ENCODE peak calls at places on chromosomes 16 and 17, in six cellular contexts. Q, Y, O, G, J and V are unnamed samples.

GRCh38 chr16:3087243-3087791 is 11.8 kb downstream of the ZSCAN10 start:
- DNase-seq in Q (no peak), J (peak; percentile 57), G (no peak), Y (no peak), O (no peak), V (no peak)

GRCh38 chr16:59210955-59211541 is 476.9 kb upstream of the GOT2 start:
- DNase-seq in Q (no peak), O (no peak), G (peak; percentile 79), Y (no peak), J (peak; percentile 81), V (peak; percentile 58)

GRCh38 chr16:10692470-10692869 is 2.3 kb downstream of the TEKT5 start:
- DNase-seq in J (no peak), G (no peak), O (no peak), Y (no peak), Q (no peak), V (no peak)

GRCh38 chr17:59361916-59362810 is 30.7 kb downstream of the YPEL2 start:
- DNase-seq in O (no peak), G (peak; percentile 94), Q (no peak), J (no peak), Y (no peak), V (peak; percentile 84)

GRCh38 chr16:26454102-26454501 is 612.6 kb upstream of the C16orf82 start:
- DNase-seq in Q (peak; percentile 14), Y (no peak), G (no peak), O (no peak), J (no peak), V (no peak)

GRCh38 chr16:66728117-66728787 is 23.2 kb downstream of the DYNC1LI2 start:
- DNase-seq in Q (no peak), G (no peak), O (no peak), J (peak; percentile 65), Y (peak; percentile 28), V (no peak)

GRCh38 chr17:12231027-12231682 is 210.5 kb downstream of the MAP2K4 start:
- DNase-seq in J (no peak), G (no peak), O (no peak), Q (no peak), Y (no peak), V (no peak)

GRCh38 chr17:42163113-42163512 is 8.3 kb upstream of the RAB5C start:
- DNase-seq in J (peak; percentile 60), Y (peak; percentile 18), Q (peak; percentile 68), O (no peak), G (no peak), V (no peak)

GRCh38 chr17:82691714-82692113 is 6.8 kb downstream of the RAB40B start:
- DNase-seq in G (no peak), Q (no peak), O (no peak), J (no peak), Y (no peak), V (no peak)

GRCh38 chr17:4150106-4150505 is 7.1 kb downstream of the CYB5D2 start:
- DNase-seq in O (no peak), Q (no peak), J (no peak), Y (no peak), G (no peak), V (no peak)

GRCh38 chr16:12612598-12613101 is 191.0 kb downstream of the CPPED1 start:
- DNase-seq in Y (peak; percentile 93), O (peak; percentile 14), G (peak; percentile 98), Q (no peak), J (no peak), V (peak; percentile 96)

GRCh38 chr17:72987166-72987565 is 105.3 kb downstream of the SLC39A11 start:
- DNase-seq in Y (no peak), Q (no peak), G (no peak), J (no peak), O (no peak), V (no peak)

GRCh38 chr17:27390540-27390939 is 65.7 kb upstream of the KSR1 start:
- DNase-seq in Q (no peak), O (no peak), Y (no peak), J (no peak), G (no peak), V (no peak)

GRCh38 chr16:28218109-28218508 is 6.3 kb upstream of the XPO6 start:
- DNase-seq in J (peak; percentile 31), G (no peak), O (no peak), Q (peak; percentile 61), Y (peak; percentile 47), V (no peak)

DNA sequence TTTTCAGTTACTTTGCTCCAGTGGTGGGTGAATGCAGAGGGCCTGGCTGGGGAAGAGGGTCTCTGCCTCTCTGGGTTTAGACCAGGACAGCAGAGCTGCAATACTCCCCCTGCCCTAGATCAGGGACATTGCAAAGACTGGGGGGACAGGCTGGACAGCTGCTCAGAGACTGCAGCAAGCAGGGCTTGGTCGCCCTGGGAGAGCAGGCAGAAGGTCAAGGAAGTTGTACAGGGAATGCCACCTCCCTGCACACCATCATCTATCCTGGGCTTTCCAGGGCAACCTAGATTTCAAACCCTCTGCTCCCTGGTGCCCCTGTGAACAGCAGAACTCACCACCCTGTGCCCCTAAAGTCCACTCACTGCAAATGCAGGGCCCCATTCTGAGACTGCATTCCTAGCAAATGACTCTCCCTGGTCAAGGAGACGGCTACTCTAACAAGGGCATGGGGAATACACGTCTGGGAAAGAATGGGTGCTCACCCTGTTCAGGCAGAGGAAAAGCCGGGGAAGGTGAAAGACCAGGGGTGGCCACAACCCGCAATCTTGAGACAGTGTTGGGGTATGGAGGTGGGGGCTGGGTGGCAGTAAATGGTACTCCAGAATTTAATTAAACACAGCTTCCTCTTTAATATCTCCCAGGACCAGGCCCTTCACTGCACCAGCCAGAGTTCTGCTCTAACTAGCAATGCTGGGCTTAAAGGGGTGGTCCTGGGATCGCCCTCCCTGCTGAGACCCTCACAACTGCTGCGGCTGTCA is 1.0 kb downstream of the KIFC3 start:
- DNase-seq in G (no peak), J (peak; percentile 35), Q (no peak), O (no peak), Y (no peak), V (no peak)
- TF ChIP-seq CTCF in G (peak; percentile 13), J (peak; percentile 23), Q (no peak), O (no peak), Y (no peak), V (no peak)

GRCh38 chr17:21029032-21029431 is 13.8 kb downstream of the USP22 start:
- DNase-seq in Q (no peak), Y (no peak), O (no peak), J (no peak), G (no peak), V (no peak)

GRCh38 chr17:21024024-21024423 is 18.8 kb downstream of the USP22 start:
- DNase-seq in Y (no peak), Q (no peak), O (no peak), G (no peak), J (no peak), V (no peak)

GRCh38 chr17:21028192-21028591 is 14.6 kb downstream of the USP22 start:
- DNase-seq in G (no peak), J (no peak), Y (no peak), Q (no peak), O (no peak), V (no peak)

GRCh38 chr17:21027031-21027430 is 15.8 kb downstream of the USP22 start:
- DNase-seq in O (no peak), Q (no peak), Y (no peak), J (no peak), G (no peak), V (no peak)

DNA sequence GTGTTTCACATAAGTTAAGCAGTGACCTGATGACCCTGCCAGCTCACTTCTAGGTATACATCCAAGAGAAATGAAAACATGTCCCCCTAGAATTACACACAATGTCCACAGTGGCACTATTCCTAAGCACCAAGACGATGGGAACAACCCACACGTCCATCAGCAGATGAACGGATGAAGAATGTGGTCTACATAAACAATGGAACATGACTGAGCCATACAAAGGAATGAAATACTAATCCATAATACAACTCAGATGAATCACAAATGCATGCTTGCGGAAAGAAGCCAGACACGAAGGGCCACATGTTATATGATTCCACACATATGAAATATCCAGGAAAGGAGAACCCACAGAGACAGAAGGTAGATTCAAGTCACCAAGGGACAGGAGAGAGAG is 17.4 kb downstream of the USP22 start:
- DNase-seq in O (no peak), Q (no peak), G (no peak), Y (no peak), J (no peak), V (no peak)
- H3K4me3 ChIP-seq in O (no peak overlapping the region), Q (no peak overlapping the region), G (no peak overlapping the region), Y (no peak overlapping the region), J (no peak overlapping the region), V (no peak overlapping the region)

GRCh38 chr16:50626868-50627267 is 54.2 kb downstream of the SNX20 start:
- DNase-seq in G (no peak), J (no peak), Q (no peak), O (no peak), Y (no peak), V (no peak)

GRCh38 chr16:50628156-50628802 is 52.8 kb downstream of the SNX20 start:
- DNase-seq in G (no peak), O (no peak), Q (no peak), Y (no peak), J (no peak), V (no peak)

GRCh38 chr16:50629334-50629733 is 51.8 kb downstream of the SNX20 start:
- DNase-seq in Q (no peak), O (no peak), J (no peak), Y (no peak), G (no peak), V (no peak)

GRCh38 chr16:50625374-50625773 is 55.7 kb downstream of the SNX20 start:
- DNase-seq in J (no peak), Q (no peak), G (no peak), Y (no peak), O (no peak), V (no peak)

GRCh38 chr16:50627419-50627818 is 53.7 kb downstream of the SNX20 start:
- DNase-seq in O (no peak), Y (no peak), J (peak; percentile 58), Q (peak; percentile 49), G (no peak), V (no peak)
- TF ChIP-seq CTCF in O (no peak), Y (no peak), J (peak; percentile 36), Q (peak; percentile 47), G (peak; percentile 34), V (peak; percentile 31)

DNA sequence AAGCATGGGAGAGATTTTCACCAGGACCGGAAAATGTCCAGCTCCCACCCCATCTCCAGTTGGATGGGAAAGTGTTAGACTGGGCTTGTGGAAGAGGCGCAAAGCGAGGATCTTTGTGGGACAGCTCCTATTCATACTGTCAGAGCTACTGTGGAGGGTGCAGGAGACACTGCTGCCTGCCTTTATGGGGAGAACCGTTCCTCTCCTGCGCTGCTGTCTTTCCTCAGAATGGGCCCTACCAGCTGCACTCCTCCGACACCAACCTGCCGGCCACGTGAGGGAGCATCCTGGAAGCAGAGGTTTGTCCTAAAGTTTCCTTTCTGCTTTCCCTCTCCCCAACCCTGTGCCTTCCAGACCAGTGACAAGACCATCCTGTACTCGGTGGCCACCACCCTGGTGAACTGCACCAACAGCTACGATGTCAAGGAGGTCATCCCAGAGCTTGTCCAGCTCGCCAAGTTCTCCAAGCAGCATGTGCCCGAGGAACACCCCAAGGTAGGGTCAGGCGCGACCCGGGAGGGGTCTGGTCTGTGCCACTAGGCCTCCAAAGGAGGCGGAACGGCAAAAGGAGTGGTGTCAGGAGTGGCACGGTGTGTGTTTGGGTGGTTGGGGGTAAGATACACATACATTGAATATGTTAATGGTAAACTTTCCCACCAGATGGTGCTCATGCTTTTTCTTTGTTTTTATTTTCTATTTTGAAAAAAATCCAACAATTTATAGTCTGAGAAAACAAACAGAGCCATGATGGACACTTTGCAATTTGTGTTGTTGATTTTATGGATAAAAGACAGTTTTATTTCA is 23.0 kb downstream of the SLC35G3 start:
- DNase-seq in Q (no peak), G (no peak), J (no peak), O (no peak), Y (no peak), V (no peak)
- H3K4me3 ChIP-seq in Q (no peak overlapping the region), G (no peak overlapping the region), J (no peak overlapping the region), O (no peak overlapping the region), Y (no peak overlapping the region), V (no peak overlapping the region)